ENCODE peak calls at places on chromosomes 13 and 19, in eight cellular contexts. I, U, P, Z, F, T, H and J are unnamed samples. For H3K9me3 and H3K27me3, the result is how much of the 10 kb centered on the place peaks cover.

GRCh38 chr13:89708013-89708412 is 1639.5 kb upstream of the MIR17HG start:
- DNase-seq in I (no peak), U (no peak), P (no peak), Z (no peak), F (no peak), T (no peak), H (no peak), J (no peak)

GRCh38 chr13:71477735-71478134 is 389.3 kb downstream of the DACH1 start:
- DNase-seq in I (no peak), U (no peak), P (peak), Z (no peak), F (no peak), T (no peak), H (no peak), J (no peak)

GRCh38 chr19:17877696-17878095 is 6.0 kb downstream of the SLC5A5 start:
- DNase-seq in I (no peak), U (no peak), P (no peak), Z (no peak), F (no peak), T (no peak), H (no peak), J (no peak)

GRCh38 chr19:56566904-56567273 is 379 bp upstream of the ZNF470 start:
- DNase-seq in I (peak), U (no peak), P (no peak), Z (peak), F (no peak), T (peak), H (peak), J (peak)

GRCh38 chr19:14632286-14632685 is 42.4 kb downstream of the ADGRE3 start:
- DNase-seq in I (peak), U (no peak), P (peak), Z (no peak), F (no peak), T (no peak), H (no peak), J (peak)

GRCh38 chr19:11361037-11361770 is 6.0 kb downstream of the PLPPR2 start:
- DNase-seq in I (peak), U (peak), P (no peak), Z (no peak), F (no peak), T (peak), H (no peak), J (no peak)

GRCh38 chr13:43573787-43574562 is 212.8 kb downstream of the ENOX1 start:
- DNase-seq in I (no peak), U (no peak), P (no peak), Z (no peak), F (no peak), T (no peak), H (no peak), J (no peak)

GRCh38 chr13:70473912-70474311 is 365.7 kb upstream of the KLHL1 start:
- DNase-seq in I (no peak), U (no peak), P (no peak), Z (no peak), F (no peak), T (no peak), H (no peak), J (no peak)

GRCh38 chr19:16197188-16197621 is 506 bp upstream of the AP1M1 start:
- DNase-seq in I (no peak), U (no peak), P (peak), Z (no peak), F (no peak), T (no peak), H (no peak), J (no peak)

GRCh38 chr13:20435616-20436368 is 89.9 kb downstream of the CRYL1 start:
- DNase-seq in I (no peak), U (no peak), P (no peak), Z (no peak), F (no peak), T (no peak), H (no peak), J (no peak)

GRCh38 chr19:37770985-37771384 is 8.4 kb downstream of the ZNF573 start:
- DNase-seq in I (no peak), U (no peak), P (no peak), Z (no peak), F (no peak), T (no peak), H (no peak), J (no peak)

GRCh38 chr19:14375582-14376291 is 5.5 kb upstream of the ADGRE5 start:
- DNase-seq in I (no peak), U (peak), P (no peak), Z (peak), F (no peak), T (no peak), H (no peak), J (peak)

GRCh38 chr19:19615086-19615485 is 3.4 kb downstream of the PBX4 start:
- DNase-seq in I (no peak), U (no peak), P (peak), Z (no peak), F (peak), T (no peak), H (no peak), J (no peak)

GRCh38 chr19:4624733-4625362 is 14.5 kb upstream of the TNFAIP8L1 start:
- DNase-seq in I (no peak), U (peak), P (peak), Z (no peak), F (no peak), T (no peak), H (no peak), J (peak)

GRCh38 chr13:49443327-49443688 is 556 bp downstream of the CAB39L start:
- DNase-seq in I (peak), U (peak), P (peak), Z (no peak), F (no peak), T (no peak), H (no peak), J (peak)

GRCh38 chr19:36207605-36208252 is 6.7 kb downstream of the ZNF565 start:
- DNase-seq in I (peak), U (no peak), P (no peak), Z (no peak), F (no peak), T (no peak), H (no peak), J (no peak)

GRCh38 chr19:11152318-11153062 is 3.1 kb downstream of the SPC24 start:
- DNase-seq in I (no peak), U (no peak), P (peak), Z (peak), F (no peak), T (no peak), H (peak), J (no peak)

GRCh38 chr13:20412761-20413355 is 112.8 kb downstream of the CRYL1 start:
- DNase-seq in I (no peak), U (no peak), P (peak), Z (no peak), F (no peak), T (no peak), H (no peak), J (no peak)

DNA sequence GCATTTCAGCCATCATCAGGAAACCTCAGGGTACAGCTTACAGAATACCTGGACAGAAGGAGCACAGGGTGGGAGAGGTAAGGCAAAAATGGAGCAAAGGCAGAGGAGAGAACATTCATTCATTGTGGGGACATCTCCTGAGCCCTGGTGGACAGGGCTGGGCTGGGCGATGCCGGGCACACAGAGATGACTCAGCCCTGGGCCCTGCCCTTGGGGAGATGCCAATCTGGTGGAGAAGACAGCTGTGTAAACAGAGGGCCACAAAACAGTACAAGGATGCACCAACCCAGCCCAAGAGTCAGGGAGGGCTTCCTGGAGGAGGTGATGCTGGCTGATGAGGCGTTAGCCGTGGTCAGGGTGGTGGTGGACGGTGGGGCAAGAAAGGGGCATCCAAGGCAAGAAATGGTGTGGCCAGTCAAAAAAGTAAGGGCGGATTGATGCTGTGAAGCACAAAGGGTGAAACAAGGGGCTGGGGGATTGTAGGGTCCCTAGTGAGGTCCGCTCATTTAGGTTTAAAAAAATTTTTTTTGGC is 3.6 kb upstream of the HAS1 start:
- DNase-seq in I (no peak), U (no peak), P (peak), Z (no peak), F (no peak), T (no peak), H (no peak), J (no peak)
- H3K9me3 ChIP-seq in I (under half), U (under half), P (under half), Z (under half), F (under half), T (under half), H (under half), J (under half)

GRCh38 chr19:12922959-12923358 is 3.9 kb upstream of the SYCE2 start:
- DNase-seq in I (no peak), U (no peak), P (no peak), Z (no peak), F (no peak), T (no peak), H (no peak), J (no peak)
- H3K27me3 ChIP-seq in I (under half), U (under half), P (under half), Z (under half), F (under half), T (under half), H (under half), J (under half)

GRCh38 chr19:2640563-2641331 is 61.7 kb downstream of the GNG7 start:
- DNase-seq in I (no peak), U (no peak), P (no peak), Z (no peak), F (no peak), T (no peak), H (no peak), J (no peak)
- H3K27ac ChIP-seq in I (no peak), U (no peak), P (no peak), Z (no peak), F (no peak), T (no peak), H (no peak), J (no peak)

DNA sequence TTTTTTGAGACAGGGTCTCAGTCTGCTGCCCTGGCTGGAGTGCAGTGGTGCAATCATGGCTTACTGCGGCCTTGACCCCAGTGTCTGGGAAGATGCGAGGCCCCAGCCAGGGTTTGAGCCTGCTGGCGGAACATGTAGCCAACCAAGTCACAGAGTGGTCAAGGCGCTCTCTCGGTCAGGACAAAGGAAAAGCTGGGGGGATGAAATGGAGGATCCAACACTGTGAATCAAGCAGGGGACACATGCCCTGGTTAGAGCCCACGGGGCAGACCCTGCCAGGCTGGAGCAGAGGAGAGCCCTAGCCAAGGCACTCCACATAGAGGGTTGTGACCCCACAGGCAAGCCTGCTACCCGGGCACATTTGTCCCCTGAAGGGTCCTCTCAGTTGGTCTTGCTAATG is 10.1 kb downstream of the TUBA3C start:
- DNase-seq in I (no peak), U (no peak), P (no peak), Z (no peak), F (no peak), T (no peak), H (no peak), J (no peak)
- H3K9me3 ChIP-seq in I (under half), U (under half), P (under half), Z (under half), F (under half), T (under half), H (under half), J (under half)